ENCODE peak calls at places on chromosomes 6 and 20, in seven cellular contexts. One of them, this sample, is unnamed.
A peak's percentile ranks its signal among the peaks of the same experiment; 100 is the strongest.

GRCh38 chr6:42292002-42292735 is 74.5 kb upstream of the MRPS10 start:
- DNase-seq in mesothelial cell of epicardium: no peak
- DNase-seq in A172: peak; percentile 55
- DNase-seq in AG08396: peak; percentile 65
- DNase-seq in NCI-H524 treated with DMSO at 0.1 percent for 48 hours: no peak
- DNase-seq in stimulated activated CD4-positive, alpha-beta T cell treated with anti-CD3 and anti-CD28 coated beads, Interleukin-12 subunit alpha, Interleukin-12 subunit beta, amount 100 ng/mL, for 4 hours: no peak
- DNase-seq in activated gamma-delta T cell: no peak
- DNase-seq in this sample: no peak

GRCh38 chr6:4371207-4371921 is 236.0 kb upstream of the ECI2 start:
- DNase-seq in mesothelial cell of epicardium: no peak
- DNase-seq in A172: peak; percentile 91
- DNase-seq in AG08396: peak; percentile 67
- DNase-seq in NCI-H524 treated with DMSO at 0.1 percent for 48 hours: no peak
- DNase-seq in stimulated activated CD4-positive, alpha-beta T cell treated with anti-CD3 and anti-CD28 coated beads, Interleukin-12 subunit alpha, Interleukin-12 subunit beta, amount 100 ng/mL, for 4 hours: no peak
- DNase-seq in activated gamma-delta T cell: no peak
- DNase-seq in this sample: no peak

GRCh38 chr6:112065426-112065986 is 11.6 kb downstream of the CCN6 start:
- DNase-seq in mesothelial cell of epicardium: no peak
- DNase-seq in A172: no peak
- DNase-seq in AG08396: no peak
- DNase-seq in NCI-H524 treated with DMSO at 0.1 percent for 48 hours: no peak
- DNase-seq in stimulated activated CD4-positive, alpha-beta T cell treated with anti-CD3 and anti-CD28 coated beads, Interleukin-12 subunit alpha, Interleukin-12 subunit beta, amount 100 ng/mL, for 4 hours: no peak
- DNase-seq in activated gamma-delta T cell: no peak
- DNase-seq in this sample: no peak

GRCh38 chr20:45935416-45936046 is 1.0 kb downstream of the PCIF1 start:
- DNase-seq in mesothelial cell of epicardium: no peak
- DNase-seq in A172: no peak
- DNase-seq in AG08396: no peak
- DNase-seq in NCI-H524 treated with DMSO at 0.1 percent for 48 hours: no peak
- DNase-seq in stimulated activated CD4-positive, alpha-beta T cell treated with anti-CD3 and anti-CD28 coated beads, Interleukin-12 subunit alpha, Interleukin-12 subunit beta, amount 100 ng/mL, for 4 hours: no peak
- DNase-seq in activated gamma-delta T cell: no peak
- DNase-seq in this sample: no peak

GRCh38 chr20:3753098-3753497 is 14.5 kb downstream of the ADISSP start:
- DNase-seq in mesothelial cell of epicardium: peak; percentile 60
- DNase-seq in A172: peak; percentile 55
- DNase-seq in AG08396: peak; percentile 91
- DNase-seq in NCI-H524 treated with DMSO at 0.1 percent for 48 hours: no peak
- DNase-seq in stimulated activated CD4-positive, alpha-beta T cell treated with anti-CD3 and anti-CD28 coated beads, Interleukin-12 subunit alpha, Interleukin-12 subunit beta, amount 100 ng/mL, for 4 hours: peak; percentile 45
- DNase-seq in activated gamma-delta T cell: no peak
- DNase-seq in this sample: no peak

GRCh38 chr20:49775229-49775693 is 37.4 kb upstream of the SLC9A8 start:
- DNase-seq in mesothelial cell of epicardium: no peak
- DNase-seq in A172: peak; percentile 97
- DNase-seq in AG08396: peak; percentile 32
- DNase-seq in NCI-H524 treated with DMSO at 0.1 percent for 48 hours: no peak
- DNase-seq in stimulated activated CD4-positive, alpha-beta T cell treated with anti-CD3 and anti-CD28 coated beads, Interleukin-12 subunit alpha, Interleukin-12 subunit beta, amount 100 ng/mL, for 4 hours: no peak
- DNase-seq in activated gamma-delta T cell: no peak
- DNase-seq in this sample: no peak

GRCh38 chr6:139883776-139884175 is 509.3 kb upstream of the CITED2 start:
- DNase-seq in mesothelial cell of epicardium: no peak
- DNase-seq in A172: no peak
- DNase-seq in AG08396: no peak
- DNase-seq in NCI-H524 treated with DMSO at 0.1 percent for 48 hours: no peak
- DNase-seq in stimulated activated CD4-positive, alpha-beta T cell treated with anti-CD3 and anti-CD28 coated beads, Interleukin-12 subunit alpha, Interleukin-12 subunit beta, amount 100 ng/mL, for 4 hours: no peak
- DNase-seq in activated gamma-delta T cell: no peak
- DNase-seq in this sample: no peak

GRCh38 chr6:2783188-2783957 is 18.2 kb downstream of the WRNIP1 start:
- DNase-seq in mesothelial cell of epicardium: no peak
- DNase-seq in A172: no peak
- DNase-seq in AG08396: no peak
- DNase-seq in NCI-H524 treated with DMSO at 0.1 percent for 48 hours: no peak
- DNase-seq in stimulated activated CD4-positive, alpha-beta T cell treated with anti-CD3 and anti-CD28 coated beads, Interleukin-12 subunit alpha, Interleukin-12 subunit beta, amount 100 ng/mL, for 4 hours: no peak
- DNase-seq in activated gamma-delta T cell: no peak
- DNase-seq in this sample: no peak

GRCh38 chr6:53547815-53548496 is 3.1 kb upstream of the GCLC start:
- DNase-seq in mesothelial cell of epicardium: peak; percentile 92
- DNase-seq in A172: peak; percentile 88
- DNase-seq in AG08396: peak; percentile 98
- DNase-seq in NCI-H524 treated with DMSO at 0.1 percent for 48 hours: peak; percentile 72
- DNase-seq in stimulated activated CD4-positive, alpha-beta T cell treated with anti-CD3 and anti-CD28 coated beads, Interleukin-12 subunit alpha, Interleukin-12 subunit beta, amount 100 ng/mL, for 4 hours: peak; percentile 90
- DNase-seq in activated gamma-delta T cell: peak; percentile 95
- DNase-seq in this sample: peak; percentile 20

GRCh38 chr20:31475032-31475431 is at the start of the genes DEFB124 and REM1:
- DNase-seq in mesothelial cell of epicardium: no peak
- DNase-seq in A172: no peak
- DNase-seq in AG08396: no peak
- DNase-seq in NCI-H524 treated with DMSO at 0.1 percent for 48 hours: no peak
- DNase-seq in stimulated activated CD4-positive, alpha-beta T cell treated with anti-CD3 and anti-CD28 coated beads, Interleukin-12 subunit alpha, Interleukin-12 subunit beta, amount 100 ng/mL, for 4 hours: no peak
- DNase-seq in activated gamma-delta T cell: no peak
- DNase-seq in this sample: no peak

GRCh38 chr6:168742146-168742782 is 301.3 kb downstream of the SMOC2 start:
- DNase-seq in mesothelial cell of epicardium: no peak
- DNase-seq in A172: no peak
- DNase-seq in AG08396: no peak
- DNase-seq in NCI-H524 treated with DMSO at 0.1 percent for 48 hours: no peak
- DNase-seq in stimulated activated CD4-positive, alpha-beta T cell treated with anti-CD3 and anti-CD28 coated beads, Interleukin-12 subunit alpha, Interleukin-12 subunit beta, amount 100 ng/mL, for 4 hours: no peak
- DNase-seq in activated gamma-delta T cell: no peak
- DNase-seq in this sample: no peak

GRCh38 chr6:3285049-3285639 is 26.4 kb downstream of the PSMG4 start:
- DNase-seq in mesothelial cell of epicardium: no peak
- DNase-seq in A172: no peak
- DNase-seq in AG08396: no peak
- DNase-seq in NCI-H524 treated with DMSO at 0.1 percent for 48 hours: no peak
- DNase-seq in stimulated activated CD4-positive, alpha-beta T cell treated with anti-CD3 and anti-CD28 coated beads, Interleukin-12 subunit alpha, Interleukin-12 subunit beta, amount 100 ng/mL, for 4 hours: no peak
- DNase-seq in activated gamma-delta T cell: no peak
- DNase-seq in this sample: no peak

GRCh38 chr20:59945175-59945574 is 5.0 kb downstream of the FAM217B start:
- DNase-seq in mesothelial cell of epicardium: no peak
- DNase-seq in A172: no peak
- DNase-seq in AG08396: no peak
- DNase-seq in NCI-H524 treated with DMSO at 0.1 percent for 48 hours: no peak
- DNase-seq in stimulated activated CD4-positive, alpha-beta T cell treated with anti-CD3 and anti-CD28 coated beads, Interleukin-12 subunit alpha, Interleukin-12 subunit beta, amount 100 ng/mL, for 4 hours: no peak
- DNase-seq in activated gamma-delta T cell: no peak
- DNase-seq in this sample: no peak

GRCh38 chr6:114084327-114084890 is 113.5 kb upstream of the HDAC2 start:
- DNase-seq in mesothelial cell of epicardium: no peak
- DNase-seq in A172: peak; percentile 34
- DNase-seq in AG08396: no peak
- DNase-seq in NCI-H524 treated with DMSO at 0.1 percent for 48 hours: no peak
- DNase-seq in stimulated activated CD4-positive, alpha-beta T cell treated with anti-CD3 and anti-CD28 coated beads, Interleukin-12 subunit alpha, Interleukin-12 subunit beta, amount 100 ng/mL, for 4 hours: no peak
- DNase-seq in activated gamma-delta T cell: no peak
- DNase-seq in this sample: no peak

GRCh38 chr20:25054995-25055629 is 2.8 kb downstream of the ACSS1 start:
- DNase-seq in mesothelial cell of epicardium: no peak
- DNase-seq in A172: peak; percentile 46
- DNase-seq in AG08396: peak; percentile 65
- DNase-seq in NCI-H524 treated with DMSO at 0.1 percent for 48 hours: no peak
- DNase-seq in stimulated activated CD4-positive, alpha-beta T cell treated with anti-CD3 and anti-CD28 coated beads, Interleukin-12 subunit alpha, Interleukin-12 subunit beta, amount 100 ng/mL, for 4 hours: no peak
- DNase-seq in activated gamma-delta T cell: no peak
- DNase-seq in this sample: no peak

GRCh38 chr20:38831995-38832620 is 26.6 kb downstream of the PPP1R16B start:
- DNase-seq in mesothelial cell of epicardium: no peak
- DNase-seq in A172: no peak
- DNase-seq in AG08396: no peak
- DNase-seq in NCI-H524 treated with DMSO at 0.1 percent for 48 hours: no peak
- DNase-seq in stimulated activated CD4-positive, alpha-beta T cell treated with anti-CD3 and anti-CD28 coated beads, Interleukin-12 subunit alpha, Interleukin-12 subunit beta, amount 100 ng/mL, for 4 hours: no peak
- DNase-seq in activated gamma-delta T cell: no peak
- DNase-seq in this sample: no peak

GRCh38 chr6:101747160-101747559 is 353.7 kb downstream of the GRIK2 start:
- DNase-seq in mesothelial cell of epicardium: no peak
- DNase-seq in A172: no peak
- DNase-seq in AG08396: no peak
- DNase-seq in NCI-H524 treated with DMSO at 0.1 percent for 48 hours: no peak
- DNase-seq in stimulated activated CD4-positive, alpha-beta T cell treated with anti-CD3 and anti-CD28 coated beads, Interleukin-12 subunit alpha, Interleukin-12 subunit beta, amount 100 ng/mL, for 4 hours: no peak
- DNase-seq in activated gamma-delta T cell: no peak
- DNase-seq in this sample: no peak

GRCh38 chr20:56630506-56631317 is 1.6 kb downstream of the TFAP2C start:
- DNase-seq in mesothelial cell of epicardium: no peak
- DNase-seq in A172: no peak
- DNase-seq in AG08396: peak; percentile 51
- DNase-seq in NCI-H524 treated with DMSO at 0.1 percent for 48 hours: no peak
- DNase-seq in stimulated activated CD4-positive, alpha-beta T cell treated with anti-CD3 and anti-CD28 coated beads, Interleukin-12 subunit alpha, Interleukin-12 subunit beta, amount 100 ng/mL, for 4 hours: no peak
- DNase-seq in activated gamma-delta T cell: no peak
- DNase-seq in this sample: no peak

GRCh38 chr6:128827675-128828464 is 55.1 kb upstream of the LAMA2 start:
- DNase-seq in mesothelial cell of epicardium: no peak
- DNase-seq in A172: no peak
- DNase-seq in AG08396: no peak
- DNase-seq in NCI-H524 treated with DMSO at 0.1 percent for 48 hours: no peak
- DNase-seq in stimulated activated CD4-positive, alpha-beta T cell treated with anti-CD3 and anti-CD28 coated beads, Interleukin-12 subunit alpha, Interleukin-12 subunit beta, amount 100 ng/mL, for 4 hours: no peak
- DNase-seq in activated gamma-delta T cell: no peak
- DNase-seq in this sample: no peak

GRCh38 chr20:50151034-50151743 is 2.3 kb downstream of the PEDS1 start:
- DNase-seq in mesothelial cell of epicardium: no peak
- DNase-seq in A172: no peak
- DNase-seq in AG08396: no peak
- DNase-seq in NCI-H524 treated with DMSO at 0.1 percent for 48 hours: no peak
- DNase-seq in stimulated activated CD4-positive, alpha-beta T cell treated with anti-CD3 and anti-CD28 coated beads, Interleukin-12 subunit alpha, Interleukin-12 subunit beta, amount 100 ng/mL, for 4 hours: no peak
- DNase-seq in activated gamma-delta T cell: no peak
- DNase-seq in this sample: no peak

GRCh38 chr6:41462980-41463930 is 82.9 kb upstream of the FOXP4 start:
- DNase-seq in mesothelial cell of epicardium: no peak
- DNase-seq in A172: peak; percentile 37
- DNase-seq in AG08396: peak; percentile 82
- DNase-seq in NCI-H524 treated with DMSO at 0.1 percent for 48 hours: peak; percentile 81
- DNase-seq in stimulated activated CD4-positive, alpha-beta T cell treated with anti-CD3 and anti-CD28 coated beads, Interleukin-12 subunit alpha, Interleukin-12 subunit beta, amount 100 ng/mL, for 4 hours: peak; percentile 9
- DNase-seq in activated gamma-delta T cell: no peak
- DNase-seq in this sample: no peak

GRCh38 chr6:44263357-44264100 is 1.8 kb downstream of the NFKBIE start:
- DNase-seq in mesothelial cell of epicardium: no peak
- DNase-seq in A172: peak; percentile 84
- DNase-seq in AG08396: no peak
- DNase-seq in NCI-H524 treated with DMSO at 0.1 percent for 48 hours: no peak
- DNase-seq in stimulated activated CD4-positive, alpha-beta T cell treated with anti-CD3 and anti-CD28 coated beads, Interleukin-12 subunit alpha, Interleukin-12 subunit beta, amount 100 ng/mL, for 4 hours: no peak
- DNase-seq in activated gamma-delta T cell: no peak
- DNase-seq in this sample: no peak

GRCh38 chr20:19745106-19745505 is 13.0 kb upstream of the RIN2 start:
- DNase-seq in mesothelial cell of epicardium: no peak
- DNase-seq in A172: no peak
- DNase-seq in AG08396: no peak
- DNase-seq in NCI-H524 treated with DMSO at 0.1 percent for 48 hours: no peak
- DNase-seq in stimulated activated CD4-positive, alpha-beta T cell treated with anti-CD3 and anti-CD28 coated beads, Interleukin-12 subunit alpha, Interleukin-12 subunit beta, amount 100 ng/mL, for 4 hours: no peak
- DNase-seq in activated gamma-delta T cell: no peak
- DNase-seq in this sample: no peak

GRCh38 chr6:89260832-89261231 is 43.7 kb upstream of the GABRR1 start:
- DNase-seq in mesothelial cell of epicardium: peak; percentile 37
- DNase-seq in A172: no peak
- DNase-seq in AG08396: no peak
- DNase-seq in NCI-H524 treated with DMSO at 0.1 percent for 48 hours: peak; percentile 39
- DNase-seq in stimulated activated CD4-positive, alpha-beta T cell treated with anti-CD3 and anti-CD28 coated beads, Interleukin-12 subunit alpha, Interleukin-12 subunit beta, amount 100 ng/mL, for 4 hours: no peak
- DNase-seq in activated gamma-delta T cell: no peak
- DNase-seq in this sample: no peak

GRCh38 chr6:71721642-71722041 is 164.7 kb upstream of the RIMS1 start:
- DNase-seq in mesothelial cell of epicardium: no peak
- DNase-seq in A172: peak; percentile 9
- DNase-seq in AG08396: no peak
- DNase-seq in NCI-H524 treated with DMSO at 0.1 percent for 48 hours: no peak
- DNase-seq in stimulated activated CD4-positive, alpha-beta T cell treated with anti-CD3 and anti-CD28 coated beads, Interleukin-12 subunit alpha, Interleukin-12 subunit beta, amount 100 ng/mL, for 4 hours: no peak
- DNase-seq in activated gamma-delta T cell: no peak
- DNase-seq in this sample: no peak

GRCh38 chr6:26156850-26157149 is 69.6 kb downstream of the HFE start:
- DNase-seq in mesothelial cell of epicardium: no peak
- DNase-seq in A172: no peak
- DNase-seq in AG08396: peak; percentile 13
- DNase-seq in NCI-H524 treated with DMSO at 0.1 percent for 48 hours: no peak
- DNase-seq in stimulated activated CD4-positive, alpha-beta T cell treated with anti-CD3 and anti-CD28 coated beads, Interleukin-12 subunit alpha, Interleukin-12 subunit beta, amount 100 ng/mL, for 4 hours: no peak
- DNase-seq in activated gamma-delta T cell: no peak
- DNase-seq in this sample: no peak

This sample was measured in cortex of kidney.